ENCODE peak calls at places on chromosomes 11 and 22, in four cellular contexts. C is AG08396, F is anterior cingulate cortex, V is ACHN. S is an unnamed sample.

GRCh38 chr11:43518407-43519165 is 159.9 kb downstream of the TTC17 start:
- DNase-seq in F (no peak), C (peak; percentile 59), V (no peak), S (no peak)

GRCh38 chr22:49967333-49968241 is 7.0 kb downstream of the PIM3 start:
- DNase-seq in C (no peak), F (no peak), V (no peak), S (no peak)

GRCh38 chr22:43159484-43160178 is 8.3 kb downstream of the TSPO start:
- DNase-seq in F (no peak), V (no peak), C (peak; percentile 41), S (no peak)

GRCh38 chr22:28283025-28283654 is 364.1 kb upstream of the PITPNB start:
- DNase-seq in C (no peak), V (no peak), F (no peak), S (no peak)

GRCh38 chr11:88555018-88555828 is 217.7 kb upstream of the CTSC start:
- DNase-seq in F (no peak), C (peak; percentile 56), V (peak; percentile 59), S (no peak)

GRCh38 chr11:28833670-28834069 is 725.5 kb downstream of the METTL15 start:
- DNase-seq in V (peak; percentile 94), F (no peak), C (peak; percentile 34), S (no peak)

GRCh38 chr11:118608268-118609214 is 1.1 kb downstream of the PHLDB1 start:
- DNase-seq in V (peak; percentile 47), F (peak; percentile 62), C (peak; percentile 88), S (peak; percentile 83)

GRCh38 chr11:18243783-18244362 is 4.6 kb downstream of the SAA2 start:
- DNase-seq in C (peak; percentile 64), F (no peak), V (peak; percentile 72), S (peak; percentile 26)

GRCh38 chr22:25569983-25570382 is 5.5 kb downstream of the GRK3 start:
- DNase-seq in V (no peak), F (no peak), C (no peak), S (no peak)

GRCh38 chr22:32494971-32495370 is 20.4 kb downstream of the FBXO7 start:
- DNase-seq in F (no peak), V (no peak), C (no peak), S (no peak)

GRCh38 chr11:122900803-122901202 is 18.2 kb downstream of the JHY start:
- DNase-seq in V (no peak), C (no peak), F (no peak), S (no peak)

GRCh38 chr11:130873766-130874165 is 42.5 kb downstream of the SNX19 start:
- DNase-seq in F (no peak), V (no peak), C (peak; percentile 44), S (no peak)

GRCh38 chr11:66336234-66337102 is at the start of gene RIN1:
- DNase-seq in F (peak; percentile 71), C (peak; percentile 96), V (peak; percentile 96), S (peak; percentile 29)

GRCh38 chr11:890794-891600 is 19.6 kb downstream of the CHID1 start:
- DNase-seq in C (no peak), F (no peak), V (no peak), S (no peak)

GRCh38 chr11:78420796-78421209 is 3.2 kb upstream of the GAB2 start:
- DNase-seq in V (no peak), C (peak; percentile 21), F (no peak), S (no peak)

GRCh38 chr22:44686873-44687600 is 15.0 kb upstream of the PRR5 start:
- DNase-seq in F (no peak), C (no peak), V (no peak), S (no peak)